ENCODE peak calls at places on chromosomes 1 and 21, in seven cellular contexts. P, V, I, G, L, T and B are unnamed samples.

GRCh38 chr1:180539103-180539502 is 19.7 kb upstream of the OVAAL start:
- DNase-seq in P (no peak), V (no peak), I (no peak), G (no peak), L (no peak), T (no peak), B (no peak)

GRCh38 chr1:93681095-93681548 is 515 bp downstream of the BCAR3 start:
- DNase-seq in P (no peak), V (no peak), I (peak; percentile 19), G (no peak), L (no peak), T (peak; percentile 24), B (no peak)

GRCh38 chr1:223189903-223190724 is 47.1 kb upstream of the TLR5 start:
- DNase-seq in P (no peak), V (no peak), I (peak; percentile 31), G (no peak), L (peak; percentile 68), T (no peak), B (no peak)

GRCh38 chr1:174191255-174191906 is 32.1 kb downstream of the RABGAP1L start:
- DNase-seq in P (no peak), V (no peak), I (peak; percentile 56), G (no peak), L (peak; percentile 92), T (no peak), B (no peak)

GRCh38 chr1:239840327-239840726 is 251.4 kb upstream of the FMN2 start:
- DNase-seq in P (no peak), V (no peak), I (no peak), G (no peak), L (no peak), T (no peak), B (no peak)

GRCh38 chr1:164707868-164708331 is 148.9 kb downstream of the PBX1 start:
- DNase-seq in P (no peak), V (no peak), I (peak; percentile 88), G (no peak), L (peak; percentile 89), T (no peak), B (peak; percentile 81)

GRCh38 chr1:94329986-94330385 is 88.2 kb upstream of the ABCD3 start:
- DNase-seq in P (no peak), V (no peak), I (peak; percentile 54), G (peak; percentile 47), L (peak; percentile 61), T (no peak), B (no peak)

GRCh38 chr1:2416403-2416802 is 4.0 kb upstream of the PEX10 start:
- DNase-seq in P (no peak), V (peak; percentile 69), I (no peak), G (no peak), L (no peak), T (no peak), B (no peak)

GRCh38 chr1:205484985-205485967 is 19.2 kb upstream of the CDK18 start:
- DNase-seq in P (no peak), V (peak; percentile 66), I (peak; percentile 59), G (peak; percentile 86), L (peak; percentile 58), T (peak; percentile 78), B (peak; percentile 39)

GRCh38 chr1:39104158-39105060 is 78.3 kb downstream of the NDUFS5 start:
- DNase-seq in P (no peak), V (peak; percentile 24), I (no peak), G (peak; percentile 79), L (no peak), T (peak; percentile 36), B (no peak)

GRCh38 chr1:185648858-185649589 is 85.2 kb upstream of the HMCN1 start:
- DNase-seq in P (no peak), V (no peak), I (no peak), G (no peak), L (no peak), T (no peak), B (no peak)

GRCh38 chr1:185645686-185646085 is 88.5 kb upstream of the HMCN1 start:
- DNase-seq in P (no peak), V (no peak), I (peak; percentile 2), G (no peak), L (peak; percentile 12), T (no peak), B (no peak)

GRCh38 chr1:185646202-185646683 is 87.9 kb upstream of the HMCN1 start:
- DNase-seq in P (no peak), V (peak; percentile 88), I (peak; percentile 98), G (peak; percentile 89), L (peak; percentile 99), T (no peak), B (no peak)

GRCh38 chr1:185644531-185644930 is 89.7 kb upstream of the HMCN1 start:
- DNase-seq in P (no peak), V (no peak), I (no peak), G (no peak), L (no peak), T (no peak), B (no peak)

DNA sequence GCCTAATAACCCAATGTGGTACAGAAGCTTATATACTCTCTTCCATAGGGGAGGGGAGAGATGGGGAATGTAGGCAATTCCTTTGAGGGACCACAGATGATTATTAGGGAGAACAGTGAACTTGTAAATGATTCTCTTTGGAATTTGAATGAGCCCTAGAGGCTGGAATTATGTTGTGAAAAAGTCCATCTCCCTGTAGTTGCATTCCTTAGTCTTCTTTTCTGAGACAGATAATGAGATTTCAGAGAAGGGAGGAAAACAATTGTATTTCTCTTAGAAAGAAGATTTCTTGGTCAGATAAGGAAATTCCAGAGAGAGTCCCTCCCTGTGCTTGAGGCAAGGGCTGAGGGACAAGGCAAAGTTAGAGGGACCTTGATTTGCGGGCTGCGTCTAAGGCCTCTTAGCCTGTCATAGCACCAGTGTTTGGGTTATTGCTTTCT is 89.0 kb upstream of the HMCN1 start:
- DNase-seq in P (no peak), V (no peak), I (no peak), G (peak; percentile 21), L (peak; percentile 75), T (no peak), B (no peak)
- H3K4me3 ChIP-seq in P (no peak overlapping the region), V (no peak overlapping the region), I (no peak overlapping the region), G (no peak overlapping the region), L (no peak overlapping the region), T (no peak overlapping the region), B (no peak overlapping the region)

DNA sequence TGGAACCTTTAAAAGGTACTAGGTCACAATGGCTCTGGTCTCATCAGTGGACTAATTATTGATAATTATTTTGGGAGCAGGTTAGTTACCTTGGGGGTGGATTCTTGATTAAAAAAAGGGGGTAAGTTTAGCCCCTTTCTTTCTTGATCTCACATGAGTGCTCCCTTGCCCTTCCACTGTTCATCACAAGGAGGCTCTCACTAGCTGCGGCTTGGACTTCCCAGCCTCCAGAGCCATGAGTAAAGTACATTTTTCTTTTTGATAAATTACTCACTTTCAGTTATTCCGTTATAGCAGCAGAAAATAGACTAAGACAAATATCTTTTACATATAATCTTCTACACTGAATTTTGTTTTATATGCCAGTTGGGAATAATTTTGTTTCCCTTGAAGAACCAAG is 254.8 kb upstream of the DEPDC1 start:
- DNase-seq in P (no peak), V (no peak), I (no peak), G (no peak), L (no peak), T (no peak), B (no peak)
- TF ChIP-seq CTCF in P (no peak), V (no peak), I (no peak), G (peak; percentile 30), L (no peak), T (peak; percentile 6), B (no peak)

DNA sequence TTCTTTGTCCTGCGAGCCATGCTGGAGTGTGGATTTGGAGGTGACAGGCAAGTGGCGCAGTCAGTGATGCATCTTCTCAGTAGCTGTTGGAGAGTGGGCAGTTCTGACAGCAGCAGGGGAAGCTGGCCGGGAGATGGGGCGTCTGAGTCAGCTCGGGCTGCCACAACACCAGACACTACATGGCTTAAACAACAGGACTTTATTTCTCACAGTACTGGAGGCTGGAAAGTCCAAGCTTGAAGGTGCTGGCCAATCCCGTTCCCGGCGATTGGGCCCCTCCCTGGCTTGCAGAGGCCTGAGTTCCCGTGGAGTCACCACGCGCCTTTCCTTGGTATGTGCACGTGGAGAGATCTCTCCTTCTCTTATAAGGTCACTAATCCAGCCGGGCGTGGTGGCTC is 16.6 kb downstream of the SLC27A3 start:
- DNase-seq in P (no peak), V (no peak), I (peak; percentile 72), G (no peak), L (peak; percentile 42), T (no peak), B (peak; percentile 9)
- H3K4me3 ChIP-seq in P (no peak overlapping the region), V (no peak overlapping the region), I (no peak overlapping the region), G (no peak overlapping the region), L (no peak overlapping the region), T (no peak overlapping the region), B (no peak overlapping the region)

GRCh38 chr1:21624577-21625389 is 44.4 kb downstream of the RAP1GAP start:
- DNase-seq in P (no peak), V (no peak), I (no peak), G (no peak), L (peak; percentile 45), T (peak; percentile 19), B (no peak)
- TF ChIP-seq CTCF in P (no peak), V (no peak), I (no peak), G (no peak), L (no peak), T (no peak), B (no peak)

DNA sequence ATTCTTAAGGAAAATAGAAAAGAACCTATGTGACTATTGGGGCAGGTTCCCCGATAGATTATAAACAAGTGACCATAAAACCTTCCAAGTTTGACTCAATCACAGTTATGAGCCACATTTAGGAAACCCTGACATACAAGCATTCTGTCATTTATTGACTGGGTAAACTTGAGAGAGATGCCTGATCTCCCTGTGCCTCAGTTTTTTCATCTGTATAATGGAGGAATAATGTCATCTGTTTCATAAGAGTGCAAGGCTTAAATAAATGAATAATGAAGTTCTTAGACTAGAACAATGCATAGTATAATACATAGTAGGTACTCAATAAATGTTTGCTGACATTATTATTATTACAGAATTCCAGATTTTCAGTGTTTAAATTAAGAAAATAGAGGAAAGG is 18.9 kb upstream of the EEIG2 start:
- DNase-seq in P (no peak), V (no peak), I (no peak), G (no peak), L (no peak), T (no peak), B (no peak)
- H3K4me3 ChIP-seq in P (no peak overlapping the region), V (no peak overlapping the region), I (no peak overlapping the region), G (no peak overlapping the region), L (no peak overlapping the region), T (no peak overlapping the region), B (no peak overlapping the region)

GRCh38 chr21:45816794-45817193 is 164.8 kb upstream of the COL6A1 start:
- DNase-seq in P (no peak), V (no peak), I (no peak), G (no peak), L (no peak), T (no peak), B (no peak)
- TF ChIP-seq CTCF in P (no peak), V (no peak), I (no peak), G (no peak), L (no peak), T (no peak), B (no peak)

GRCh38 chr1:63304410-63304809 is 18.0 kb upstream of the FOXD3 start:
- DNase-seq in P (no peak), V (no peak), I (no peak), G (no peak), L (no peak), T (no peak), B (no peak)
- H3K4me3 ChIP-seq in P (no peak overlapping the region), V (no peak overlapping the region), I (no peak overlapping the region), G (no peak overlapping the region), L (no peak overlapping the region), T (no peak overlapping the region), B (no peak overlapping the region)